ENCODE peak calls at places on chromosome 1, in seven cellular contexts. E, K, B, H, T, R and P are unnamed samples.
A peak's percentile ranks its signal among the peaks of the same experiment; 100 is the strongest.

GRCh38 chr1:93635614-93636543 is 45.8 kb downstream of the BCAR3 start:
- DNase-seq in E (no peak), K (no peak), H (no peak), T (no peak), B (no peak), R (no peak), P (no peak)

GRCh38 chr1:201138311-201138840 is 11.4 kb upstream of the ASCL5 start:
- DNase-seq in T (no peak), K (no peak), H (peak; percentile 39), E (no peak), R (no peak), B (peak; percentile 48), P (no peak)

GRCh38 chr1:60427194-60427593 is 353.6 kb upstream of the C1orf87 start:
- DNase-seq in B (no peak), E (no peak), H (no peak), T (no peak), K (no peak), R (no peak), P (no peak)

GRCh38 chr1:147627435-147628110 is 42.8 kb downstream of the ACP6 start:
- DNase-seq in R (no peak), E (no peak), K (peak; percentile 22), B (no peak), T (peak; percentile 79), H (peak; percentile 86), P (peak; percentile 59)

GRCh38 chr1:60759257-60759656 is 323.1 kb upstream of the NFIA start:
- DNase-seq in E (no peak), R (no peak), H (no peak), K (no peak), T (no peak), B (no peak), P (no peak)

GRCh38 chr1:207069059-207069458 is 16.0 kb downstream of the PFKFB2 start:
- DNase-seq in H (peak; percentile 78), K (no peak), T (no peak), R (no peak), E (no peak), B (no peak), P (no peak)

GRCh38 chr1:169546087-169546995 is 39.9 kb downstream of the F5 start:
- DNase-seq in T (peak; percentile 33), B (peak; percentile 66), E (peak; percentile 40), R (peak; percentile 73), H (no peak), K (peak; percentile 73), P (peak; percentile 55)

GRCh38 chr1:39539252-39539790 is 37.3 kb downstream of the PABPC4 start:
- DNase-seq in E (peak; percentile 27), B (peak; percentile 62), K (peak; percentile 68), H (peak; percentile 78), T (peak; percentile 89), R (peak; percentile 86), P (peak; percentile 70)

GRCh38 chr1:76237201-76237600 is 162.7 kb downstream of the ST6GALNAC3 start:
- DNase-seq in T (no peak), K (no peak), H (no peak), E (no peak), R (no peak), B (no peak), P (no peak)

GRCh38 chr1:180171691-180172090 is 17.0 kb downstream of the QSOX1 start:
- DNase-seq in T (no peak), E (no peak), H (no peak), B (peak; percentile 41), K (no peak), R (peak; percentile 35), P (no peak)

GRCh38 chr1:66333463-66334232 is 200.3 kb upstream of the SGIP1 start:
- DNase-seq in K (no peak), E (no peak), R (no peak), T (no peak), B (no peak), H (no peak), P (no peak)

GRCh38 chr1:1164701-1165451 is 8.8 kb upstream of the TTLL10 start:
- DNase-seq in T (no peak), E (no peak), B (no peak), R (no peak), K (peak; percentile 61), H (no peak), P (peak; percentile 79)
- H3K4me3 ChIP-seq in T (no peak overlapping the region), E (no peak overlapping the region), B (peak overlapping the region; percentile 55), R (peak overlapping the region; percentile 18), K (peak overlapping the region; percentile 45), H (no peak overlapping the region), P (peak overlapping the region; percentile 48)

DNA sequence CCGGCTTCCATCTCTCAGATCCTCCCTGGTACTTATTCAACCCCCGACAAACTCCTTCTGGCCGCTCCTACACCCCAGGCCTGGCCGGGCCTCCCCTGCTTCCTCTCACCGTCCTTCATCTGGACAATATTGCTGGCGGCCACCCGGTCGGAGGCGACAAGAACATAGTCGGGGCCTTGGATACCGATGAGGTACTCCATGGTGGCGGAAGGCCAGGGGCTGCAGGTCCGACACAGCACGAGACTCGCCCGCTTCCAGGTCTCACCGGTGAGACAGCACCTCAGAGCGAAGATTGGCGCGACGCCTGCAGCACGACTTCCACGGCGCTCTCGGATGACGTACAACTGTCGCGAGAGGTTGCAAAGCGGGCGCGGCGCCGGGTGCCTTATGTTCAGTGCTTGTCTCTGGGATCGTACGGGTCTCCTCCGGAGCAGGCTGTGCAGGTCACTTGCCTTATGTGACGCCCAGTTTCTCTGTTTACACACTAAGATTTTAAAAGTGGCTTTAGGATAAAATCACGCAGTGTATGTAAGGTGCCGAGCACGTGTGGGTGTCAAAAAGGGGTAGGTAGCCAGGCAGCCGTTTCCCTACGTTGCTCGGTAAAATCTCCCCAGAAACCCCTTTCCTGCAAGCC is at the start of gene PSMB2:
- DNase-seq in R (peak; percentile 98), H (peak; percentile 98), K (peak; percentile 95), B (peak; percentile 98), E (peak; percentile 80), T (peak; percentile 91), P (peak; percentile 98)
- TF ChIP-seq POLR2AphosphoS5 in R (peak; percentile 82), H (peak; percentile 98), K (peak; percentile 94), B (peak; percentile 86), E (peak; percentile 94), T (peak; percentile 90), P (peak; percentile 95)

DNA sequence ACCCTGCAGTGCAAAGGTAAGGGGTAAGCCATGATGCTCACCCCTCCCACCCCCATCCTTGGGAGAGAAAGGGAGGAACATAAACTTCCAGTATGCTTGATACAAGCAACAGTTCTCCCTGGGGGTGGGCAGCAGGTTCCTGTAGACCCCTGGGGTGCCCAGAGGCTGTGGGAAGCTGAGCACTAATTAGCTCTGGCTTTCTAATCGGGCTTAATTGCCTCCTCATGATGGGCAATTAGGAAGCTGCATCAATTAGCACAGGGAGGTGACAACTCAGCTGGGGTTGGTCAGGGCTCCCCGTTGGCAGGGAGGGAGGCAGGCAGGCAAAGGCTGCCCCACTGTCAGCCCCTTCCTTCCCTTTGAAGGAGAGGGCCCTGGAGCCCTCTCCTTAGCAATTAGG is 15.7 kb upstream of the LMNA start:
- DNase-seq in T (no peak), H (no peak), E (no peak), K (no peak), R (no peak), B (no peak), P (no peak)
- TF ChIP-seq POLR2A in T (no peak), H (no peak), E (no peak), K (no peak), R (no peak), B (no peak), P (no peak)

GRCh38 chr1:162022626-162023025 is 1.0 kb downstream of the OLFML2B start:
- DNase-seq in K (no peak), R (no peak), T (no peak), H (no peak), B (no peak), E (no peak), P (no peak)
- H3K4me3 ChIP-seq in K (no peak overlapping the region), R (peak overlapping the region; percentile 72), T (no peak overlapping the region), H (no peak overlapping the region), B (peak overlapping the region; percentile 57), E (no peak overlapping the region), P (peak overlapping the region; percentile 64)

DNA sequence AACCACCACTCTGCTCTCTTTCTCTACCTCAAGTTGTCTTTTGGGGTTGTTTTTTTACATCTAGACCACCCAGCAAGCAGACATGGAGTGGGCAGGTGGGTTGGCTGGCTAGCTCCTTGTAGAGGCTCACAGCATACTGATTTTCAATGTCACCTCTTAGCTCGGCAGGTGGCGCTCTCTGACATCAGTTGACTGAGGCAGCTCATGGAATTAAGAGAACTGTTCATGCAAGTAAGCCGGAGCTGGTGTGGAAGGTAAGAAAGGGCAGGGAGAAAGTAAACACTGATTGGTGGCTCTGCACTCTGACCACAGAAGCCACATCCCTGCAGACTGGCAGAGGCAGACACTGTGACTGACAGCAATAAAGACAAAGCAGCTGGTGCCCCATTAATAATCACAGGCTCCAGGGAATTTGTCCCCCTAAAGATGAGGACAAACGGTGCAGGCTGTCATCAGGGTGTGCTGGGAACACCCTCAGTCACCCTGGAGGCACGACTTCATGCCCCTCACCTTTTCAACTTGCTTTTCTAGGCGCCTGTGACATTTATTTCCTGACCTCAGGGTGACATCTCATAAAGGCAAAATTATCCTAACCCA is 226.8 kb downstream of the LMX1A start:
- DNase-seq in K (peak; percentile 73), T (peak; percentile 34), H (no peak), E (no peak), B (no peak), R (no peak), P (peak; percentile 72)
- TF ChIP-seq POLR2AphosphoS5 in K (no peak), T (no peak), H (no peak), E (no peak), B (no peak), R (no peak), P (no peak)

GRCh38 chr1:203861379-203862184 is at the start of gene SNRPE:
- DNase-seq in K (peak; percentile 95), E (peak; percentile 92), T (peak; percentile 97), B (peak; percentile 97), H (peak; percentile 99), R (peak; percentile 98), P (peak; percentile 95)
- TF ChIP-seq POLR2A in K (no peak), E (peak; percentile 97), T (peak; percentile 99), B (no peak), H (no peak), R (peak; percentile 30), P (no peak)

GRCh38 chr1:111142358-111142975 is 2.4 kb downstream of the CEPT1 start:
- DNase-seq in K (no peak), E (no peak), B (no peak), H (no peak), T (no peak), R (no peak), P (no peak)

GRCh38 chr1:111140680-111140967 is 601 bp downstream of the CEPT1 start:
- DNase-seq in T (no peak), K (peak; percentile 40), E (no peak), R (no peak), H (no peak), B (no peak), P (peak; percentile 58)

GRCh38 chr1:111141245-111141644 is 1.2 kb downstream of the CEPT1 start:
- DNase-seq in H (no peak), T (no peak), E (no peak), B (no peak), R (no peak), K (no peak), P (no peak)

GRCh38 chr1:111139956-111140679 is at the start of the genes CEPT1 and DRAM2:
- DNase-seq in B (peak; percentile 95), K (peak; percentile 96), H (peak; percentile 99), T (peak; percentile 97), R (peak; percentile 95), E (peak; percentile 76), P (peak; percentile 95)

DNA sequence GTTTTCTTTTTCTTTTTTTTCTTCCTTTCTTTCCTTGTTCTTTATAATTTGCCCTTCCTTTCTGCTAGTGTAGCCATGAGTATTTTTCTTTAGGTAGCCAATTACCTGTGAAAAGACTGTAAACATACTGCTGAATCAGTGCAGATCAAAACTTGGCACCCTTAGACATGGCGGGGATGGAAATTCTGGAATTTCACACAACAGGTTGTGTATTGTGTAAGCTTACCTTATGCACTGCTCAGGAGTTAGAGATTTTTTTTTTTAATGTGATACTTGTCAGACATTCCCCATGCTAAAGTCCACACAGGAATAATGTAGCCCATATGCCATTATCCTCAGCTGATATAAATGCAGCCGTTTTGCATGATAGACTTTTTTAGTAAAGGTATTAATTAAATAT is 1.8 kb downstream of the CEPT1 start:
- DNase-seq in T (no peak), R (no peak), K (no peak), H (no peak), E (no peak), B (no peak), P (no peak)
- H3K4me3 ChIP-seq in T (peak overlapping the region; percentile 88), R (no peak overlapping the region), K (no peak overlapping the region), H (peak overlapping the region; percentile 85), E (peak overlapping the region; percentile 95), B (peak overlapping the region; percentile 72), P (peak overlapping the region; percentile 20)